ENCODE peak calls at places on chromosomes 7 and 10, in five cellular contexts. U is cardiac muscle cell; V is CD8-positive, alpha-beta memory T cell; B is PC-3; Y is DND-41. L is an unnamed sample. For H3K27me3, the result is how much of the 10 kb centered on the place peaks cover.

GRCh38 chr10:25064401-25064800 is 48.0 kb downstream of the THNSL1 start:
- DNase-seq in V (no peak), B (no peak), Y (no peak), U (no peak), L (no peak)

GRCh38 chr10:8305871-8306652 is 251.6 kb downstream of the GATA3 start:
- DNase-seq in B (no peak), U (peak), Y (no peak), V (no peak), L (no peak)

GRCh38 chr10:45495438-45496152 is 121.6 kb downstream of the ALOX5 start:
- DNase-seq in B (peak), V (no peak), U (no peak), Y (no peak), L (no peak)

GRCh38 chr7:121798896-121799295 is 74.1 kb upstream of the PTPRZ1 start:
- DNase-seq in B (no peak), V (no peak), U (no peak), Y (no peak), L (no peak)

GRCh38 chr10:29535012-29535777 is 99.6 kb downstream of the SVIL start:
- DNase-seq in V (no peak), U (peak), Y (no peak), B (peak), L (no peak)

GRCh38 chr7:1693419-1693990 is 23.4 kb downstream of the ELFN1 start:
- DNase-seq in V (no peak), B (no peak), U (no peak), Y (no peak), L (no peak)

GRCh38 chr7:143321734-143322133 is 5.8 kb downstream of the CLCN1 start:
- DNase-seq in B (peak), Y (no peak), U (no peak), V (no peak), L (no peak)

GRCh38 chr7:8035647-8036518 is 67.3 kb downstream of the GLCCI1 start:
- DNase-seq in V (no peak), U (peak), B (peak), Y (no peak), L (peak)

GRCh38 chr10:43046288-43046991 is 30.4 kb upstream of the RET start:
- DNase-seq in B (no peak), V (no peak), U (no peak), Y (no peak), L (no peak)

GRCh38 chr10:84415539-84416244 is 87.3 kb downstream of the CCSER2 start:
- DNase-seq in U (peak), Y (no peak), B (peak), V (no peak), L (no peak)

GRCh38 chr7:29349362-29349761 is 154.8 kb downstream of the CHN2 start:
- DNase-seq in Y (no peak), V (no peak), U (no peak), B (peak), L (no peak)

GRCh38 chr7:41955475-41956243 is 252.8 kb upstream of the INHBA start:
- DNase-seq in Y (no peak), U (peak), B (peak), V (no peak), L (no peak)

GRCh38 chr10:43117777-43118583 is 20.3 kb upstream of the CSGALNACT2 start:
- DNase-seq in B (no peak), U (no peak), Y (no peak), V (no peak), L (no peak)

GRCh38 chr7:127438836-127439235 is 46.3 kb upstream of the ZNF800 start:
- DNase-seq in B (no peak), Y (no peak), U (no peak), V (no peak), L (no peak)

GRCh38 chr10:45640941-45641340 is 31.6 kb downstream of the ZFAND4 start:
- DNase-seq in Y (no peak), V (no peak), U (no peak), B (no peak), L (no peak)

GRCh38 chr7:113918946-113919345 is at the start of gene PPP1R3A:
- DNase-seq in Y (no peak), U (no peak), B (no peak), V (no peak), L (no peak)

GRCh38 chr7:44224216-44224950 is 23.6 kb downstream of the YKT6 start:
- DNase-seq in B (no peak), U (no peak), V (no peak), Y (no peak), L (no peak)

GRCh38 chr7:6402041-6402440 is 45.7 kb downstream of the DAGLB start:
- DNase-seq in V (no peak), U (no peak), B (no peak), Y (no peak), L (no peak)

GRCh38 chr7:88315532-88315931 is 8.8 kb upstream of the STEAP4 start:
- DNase-seq in B (no peak), U (no peak), V (no peak), Y (no peak), L (no peak)

GRCh38 chr10:86658261-86658741 is 4.0 kb downstream of the OPN4 start:
- DNase-seq in U (no peak), B (no peak), V (no peak), Y (no peak), L (no peak)

GRCh38 chr7:105141068-105141467 is 127.1 kb downstream of the KMT2E start:
- DNase-seq in V (no peak), Y (no peak), U (peak), B (peak), L (no peak)

GRCh38 chr7:29488977-29489376 is 74.7 kb upstream of the PRR15 start:
- DNase-seq in U (peak), V (no peak), B (peak), Y (no peak), L (no peak)

GRCh38 chr10:72096115-72097000 is 8.0 kb upstream of the SPOCK2 start:
- DNase-seq in V (no peak), U (peak), B (no peak), Y (no peak), L (no peak)

GRCh38 chr7:139731802-139732470 is 45.9 kb downstream of the HIPK2 start:
- DNase-seq in B (peak), V (no peak), U (peak), Y (no peak), L (no peak)

GRCh38 chr10:61752111-61753011 is 89.6 kb downstream of the CABCOCO1 start:
- DNase-seq in U (peak), Y (no peak), V (no peak), B (peak), L (no peak)

GRCh38 chr10:69730251-69731156 is 71.2 kb upstream of the COL13A1 start:
- DNase-seq in B (no peak), V (no peak), U (peak), Y (no peak), L (no peak)

GRCh38 chr7:50646069-50646468 is 80.9 kb upstream of the DDC start:
- DNase-seq in U (no peak), B (no peak), V (no peak), Y (no peak), L (no peak)

GRCh38 chr10:102814456-102814871 is 22.7 kb downstream of the CYP17A1 start:
- DNase-seq in U (peak), V (no peak), B (no peak), Y (no peak), L (no peak)

GRCh38 chr7:112370436-112370835 is 79.8 kb upstream of the IFRD1 start:
- DNase-seq in U (peak), V (no peak), B (no peak), Y (no peak), L (no peak)

GRCh38 chr10:6917125-6917524 is 337.0 kb upstream of the PRKCQ start:
- DNase-seq in V (no peak), B (no peak), Y (no peak), U (no peak), L (no peak)

GRCh38 chr10:18104223-18104872 is 35.9 kb upstream of the CACNB2 start:
- DNase-seq in Y (peak), U (peak), V (no peak), B (peak), L (peak)

GRCh38 chr10:122051609-122052385 is 62.8 kb downstream of the TACC2 start:
- DNase-seq in B (peak), Y (no peak), V (no peak), U (peak), L (no peak)

GRCh38 chr10:17213646-17214349 is 12.3 kb upstream of the TRDMT1 start:
- DNase-seq in B (peak), V (no peak), U (no peak), Y (no peak), L (no peak)

GRCh38 chr10:128579280-128579679 is 453.1 kb upstream of the MKI67 start:
- DNase-seq in V (no peak), U (no peak), B (no peak), Y (no peak), L (no peak)

GRCh38 chr7:111835066-111835465 is 272.8 kb upstream of the IMMP2L start:
- DNase-seq in B (peak), U (peak), Y (no peak), V (no peak), L (no peak)

GRCh38 chr10:24962998-24963397 is 10.6 kb upstream of the PRTFDC1 start:
- DNase-seq in Y (no peak), V (no peak), B (peak), U (no peak), L (no peak)

GRCh38 chr10:124661661-124662180 is 82.5 kb downstream of the FAM53B start:
- DNase-seq in Y (no peak), U (no peak), V (no peak), B (no peak), L (no peak)

GRCh38 chr10:48701941-48702340 is 17.3 kb downstream of the WDFY4 start:
- DNase-seq in U (no peak), Y (no peak), V (no peak), B (no peak), L (no peak)
- H3K27me3 ChIP-seq in U (under half), Y (under half), V (under half), B (half or more), L (under half)

DNA sequence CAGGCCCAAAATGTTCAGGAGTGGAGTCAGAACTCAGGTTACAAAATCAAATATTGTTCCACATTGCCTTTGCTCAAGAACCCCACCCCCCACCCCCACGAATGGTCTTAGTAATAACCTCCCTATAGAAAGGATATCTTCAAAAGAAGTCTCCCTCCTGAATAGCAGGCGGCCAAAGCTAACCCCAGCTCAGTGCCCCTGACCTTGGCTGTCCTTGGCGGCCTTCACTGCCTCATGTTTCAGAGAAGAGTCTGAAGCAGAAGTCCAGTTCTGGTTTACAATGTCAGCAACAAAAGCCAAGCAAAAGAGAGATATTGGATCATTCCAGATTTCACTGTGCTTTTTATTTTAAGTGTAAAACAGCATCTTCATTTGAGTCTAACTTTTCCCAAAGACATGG is 476.5 kb upstream of the NRP1 start:
- DNase-seq in V (no peak), Y (no peak), U (no peak), B (no peak), L (no peak)
- H3K27ac ChIP-seq in V (no peak), Y (no peak), U (no peak), B (no peak), L (no peak)

GRCh38 chr10:100670828-100671479 is 74.4 kb upstream of the PAX2 start:
- DNase-seq in Y (no peak), B (peak), V (peak), U (peak), L (no peak)

GRCh38 chr10:100668001-100668400 is 77.4 kb upstream of the PAX2 start:
- DNase-seq in B (no peak), V (no peak), Y (no peak), U (no peak), L (no peak)

GRCh38 chr10:100670368-100670767 is 75.0 kb upstream of the PAX2 start:
- DNase-seq in U (no peak), Y (no peak), V (no peak), B (no peak), L (no peak)

GRCh38 chr10:100669616-100670015 is 75.8 kb upstream of the PAX2 start:
- DNase-seq in Y (no peak), V (no peak), U (no peak), B (no peak), L (no peak)

GRCh38 chr10:100672199-100672598 is 73.2 kb upstream of the PAX2 start:
- DNase-seq in Y (no peak), B (no peak), U (no peak), V (no peak), L (no peak)
- H3K27me3 ChIP-seq in Y (under half), B (under half), U (half or more), V (under half), L (under half)

GRCh38 chr10:118304521-118304920 is 37.6 kb downstream of the FAM204A start:
- DNase-seq in V (no peak), U (no peak), B (peak), Y (no peak), L (no peak)

GRCh38 chr10:118298787-118299186 is 43.3 kb downstream of the FAM204A start:
- DNase-seq in U (no peak), V (no peak), B (no peak), Y (no peak), L (no peak)

GRCh38 chr10:118305730-118306129 is 36.4 kb downstream of the FAM204A start:
- DNase-seq in V (no peak), Y (no peak), U (no peak), B (no peak), L (no peak)

GRCh38 chr10:118300266-118300665 is 41.9 kb downstream of the FAM204A start:
- DNase-seq in U (no peak), B (peak), V (no peak), Y (no peak), L (no peak)

GRCh38 chr10:118301211-118301610 is 40.9 kb downstream of the FAM204A start:
- DNase-seq in Y (no peak), B (no peak), U (no peak), V (no peak), L (no peak)
- H3K27ac ChIP-seq in Y (no peak), B (no peak), U (no peak), V (no peak), L (no peak)

GRCh38 chr10:77285529-77286182 is 352.0 kb downstream of the KCNMA1 start:
- DNase-seq in Y (no peak), U (no peak), B (no peak), V (no peak), L (no peak)
- H3K27me3 ChIP-seq in Y (under half), U (under half), B (under half), V (under half), L (under half)

DNA sequence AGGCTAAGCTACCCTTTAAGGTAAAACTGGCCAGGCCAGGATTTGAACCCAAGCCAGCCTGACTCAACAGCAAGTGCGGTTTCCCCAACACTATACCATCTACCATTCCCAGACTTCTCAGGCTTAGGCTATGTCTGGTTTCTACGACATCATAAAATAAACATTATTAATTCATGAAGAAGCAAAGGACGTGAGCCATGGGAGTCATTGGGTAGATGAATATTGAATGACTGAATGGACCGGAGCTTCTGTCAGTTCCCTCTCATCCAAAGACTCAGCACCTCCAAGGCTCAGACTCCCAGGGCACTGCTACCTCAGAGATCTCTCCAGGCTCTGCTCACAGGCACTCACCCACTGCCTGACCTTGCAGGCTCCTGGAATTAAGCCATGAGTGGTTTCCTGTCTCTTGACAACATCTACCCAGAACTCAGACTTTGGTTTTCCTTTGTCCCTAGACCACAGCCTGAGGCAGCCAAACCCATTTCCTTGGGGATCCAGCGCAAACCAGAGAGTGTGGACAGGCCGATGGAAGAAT is 64.6 kb upstream of the STEAP1B start:
- DNase-seq in Y (no peak), U (peak), V (no peak), B (peak), L (no peak)
- H3K27ac ChIP-seq in Y (no peak), U (no peak), V (no peak), B (peak), L (no peak)

GRCh38 chr10:101227765-101228681 is 1.2 kb downstream of the LBX1 start:
- DNase-seq in B (no peak), V (no peak), U (no peak), Y (no peak), L (no peak)
- H3K27me3 ChIP-seq in B (half or more), V (half or more), U (half or more), Y (under half), L (half or more)

L was measured in CD4-positive, alpha-beta memory T cell.